ENCODE peak calls at places on chromosome 4, in nine cellular contexts. One of them, this sample, is unnamed.

GRCh38 chr4:141011799-141012377 is 121.4 kb downstream of the RNF150 start:
- DNase-seq in ACHN: no peak
- DNase-seq in NCI-H2171 treated with DMSO at 0.1 percent for 48 hours: no peak
- DNase-seq in foreskin fibroblast: no peak
- DNase-seq in stimulated activated CD4-positive, alpha-beta T cell treated with anti-CD3 and anti-CD28 coated beads, Interleukin-2, amount 100 ng/mL, for 48 hours: no peak
- DNase-seq in AG09309: no peak
- DNase-seq in NCI-H1048: no peak
- DNase-seq in mesothelial cell of epicardium: no peak
- DNase-seq in choroid plexus epithelial cell: no peak
- DNase-seq in this sample: no peak

GRCh38 chr4:155085843-155086530 is 122.4 kb upstream of the NPY2R start:
- DNase-seq in NCI-H1048: no peak
- DNase-seq in stimulated activated CD4-positive, alpha-beta T cell treated with anti-CD3 and anti-CD28 coated beads, Interleukin-2, amount 100 ng/mL, for 48 hours: no peak
- DNase-seq in choroid plexus epithelial cell: peak; percentile 41
- DNase-seq in AG09309: no peak
- DNase-seq in NCI-H2171 treated with DMSO at 0.1 percent for 48 hours: no peak
- DNase-seq in mesothelial cell of epicardium: no peak
- DNase-seq in ACHN: no peak
- DNase-seq in foreskin fibroblast: peak; percentile 46
- DNase-seq in this sample: no peak

GRCh38 chr4:126441173-126441810 is 1126.5 kb downstream of the FAT4 start:
- DNase-seq in foreskin fibroblast: peak; percentile 7
- DNase-seq in NCI-H1048: no peak
- DNase-seq in choroid plexus epithelial cell: peak; percentile 46
- DNase-seq in stimulated activated CD4-positive, alpha-beta T cell treated with anti-CD3 and anti-CD28 coated beads, Interleukin-2, amount 100 ng/mL, for 48 hours: no peak
- DNase-seq in AG09309: no peak
- DNase-seq in mesothelial cell of epicardium: no peak
- DNase-seq in ACHN: no peak
- DNase-seq in NCI-H2171 treated with DMSO at 0.1 percent for 48 hours: no peak
- DNase-seq in this sample: no peak

GRCh38 chr4:14711259-14711658 is 291.0 kb upstream of the CPEB2 start:
- DNase-seq in NCI-H1048: no peak
- DNase-seq in AG09309: no peak
- DNase-seq in foreskin fibroblast: no peak
- DNase-seq in choroid plexus epithelial cell: no peak
- DNase-seq in ACHN: no peak
- DNase-seq in mesothelial cell of epicardium: no peak
- DNase-seq in NCI-H2171 treated with DMSO at 0.1 percent for 48 hours: no peak
- DNase-seq in stimulated activated CD4-positive, alpha-beta T cell treated with anti-CD3 and anti-CD28 coated beads, Interleukin-2, amount 100 ng/mL, for 48 hours: no peak
- DNase-seq in this sample: no peak

GRCh38 chr4:169791527-169792156 is 33.9 kb upstream of the HPF1 start:
- DNase-seq in choroid plexus epithelial cell: peak; percentile 74
- DNase-seq in mesothelial cell of epicardium: peak; percentile 69
- DNase-seq in stimulated activated CD4-positive, alpha-beta T cell treated with anti-CD3 and anti-CD28 coated beads, Interleukin-2, amount 100 ng/mL, for 48 hours: no peak
- DNase-seq in NCI-H1048: no peak
- DNase-seq in AG09309: no peak
- DNase-seq in NCI-H2171 treated with DMSO at 0.1 percent for 48 hours: peak; percentile 42
- DNase-seq in ACHN: peak; percentile 77
- DNase-seq in foreskin fibroblast: peak; percentile 79
- DNase-seq in this sample: peak; percentile 74

GRCh38 chr4:54877006-54877405 is 219.2 kb downstream of the KIT start:
- DNase-seq in AG09309: no peak
- DNase-seq in choroid plexus epithelial cell: peak; percentile 53
- DNase-seq in foreskin fibroblast: peak; percentile 57
- DNase-seq in ACHN: no peak
- DNase-seq in mesothelial cell of epicardium: no peak
- DNase-seq in NCI-H2171 treated with DMSO at 0.1 percent for 48 hours: no peak
- DNase-seq in stimulated activated CD4-positive, alpha-beta T cell treated with anti-CD3 and anti-CD28 coated beads, Interleukin-2, amount 100 ng/mL, for 48 hours: no peak
- DNase-seq in NCI-H1048: no peak
- DNase-seq in this sample: peak; percentile 78

GRCh38 chr4:76689079-76689817 is 208.7 kb downstream of the SOWAHB start:
- DNase-seq in mesothelial cell of epicardium: peak; percentile 65
- DNase-seq in stimulated activated CD4-positive, alpha-beta T cell treated with anti-CD3 and anti-CD28 coated beads, Interleukin-2, amount 100 ng/mL, for 48 hours: peak; percentile 7
- DNase-seq in choroid plexus epithelial cell: peak; percentile 20
- DNase-seq in AG09309: no peak
- DNase-seq in NCI-H1048: peak; percentile 54
- DNase-seq in NCI-H2171 treated with DMSO at 0.1 percent for 48 hours: peak; percentile 27
- DNase-seq in ACHN: peak; percentile 50
- DNase-seq in foreskin fibroblast: peak; percentile 78
- DNase-seq in this sample: peak; percentile 52

GRCh38 chr4:19227701-19228100 is 1024.0 kb upstream of the SLIT2 start:
- DNase-seq in mesothelial cell of epicardium: no peak
- DNase-seq in foreskin fibroblast: peak; percentile 40
- DNase-seq in choroid plexus epithelial cell: no peak
- DNase-seq in stimulated activated CD4-positive, alpha-beta T cell treated with anti-CD3 and anti-CD28 coated beads, Interleukin-2, amount 100 ng/mL, for 48 hours: no peak
- DNase-seq in ACHN: no peak
- DNase-seq in AG09309: peak; percentile 29
- DNase-seq in NCI-H2171 treated with DMSO at 0.1 percent for 48 hours: no peak
- DNase-seq in NCI-H1048: no peak
- DNase-seq in this sample: peak; percentile 54

GRCh38 chr4:166662266-166662843 is 571.9 kb downstream of the SPOCK3 start:
- DNase-seq in choroid plexus epithelial cell: no peak
- DNase-seq in stimulated activated CD4-positive, alpha-beta T cell treated with anti-CD3 and anti-CD28 coated beads, Interleukin-2, amount 100 ng/mL, for 48 hours: no peak
- DNase-seq in NCI-H1048: no peak
- DNase-seq in NCI-H2171 treated with DMSO at 0.1 percent for 48 hours: no peak
- DNase-seq in foreskin fibroblast: no peak
- DNase-seq in AG09309: no peak
- DNase-seq in ACHN: no peak
- DNase-seq in mesothelial cell of epicardium: no peak
- DNase-seq in this sample: no peak

GRCh38 chr4:75841641-75842520 is 60.4 kb downstream of the PPEF2 start:
- DNase-seq in ACHN: no peak
- DNase-seq in foreskin fibroblast: no peak
- DNase-seq in NCI-H1048: no peak
- DNase-seq in stimulated activated CD4-positive, alpha-beta T cell treated with anti-CD3 and anti-CD28 coated beads, Interleukin-2, amount 100 ng/mL, for 48 hours: no peak
- DNase-seq in NCI-H2171 treated with DMSO at 0.1 percent for 48 hours: no peak
- DNase-seq in mesothelial cell of epicardium: no peak
- DNase-seq in choroid plexus epithelial cell: peak; percentile 44
- DNase-seq in AG09309: no peak
- DNase-seq in this sample: peak; percentile 31

GRCh38 chr4:105128208-105128607 is 18.5 kb upstream of the TET2 start:
- DNase-seq in mesothelial cell of epicardium: no peak
- DNase-seq in ACHN: no peak
- DNase-seq in stimulated activated CD4-positive, alpha-beta T cell treated with anti-CD3 and anti-CD28 coated beads, Interleukin-2, amount 100 ng/mL, for 48 hours: no peak
- DNase-seq in NCI-H1048: no peak
- DNase-seq in foreskin fibroblast: no peak
- DNase-seq in AG09309: no peak
- DNase-seq in NCI-H2171 treated with DMSO at 0.1 percent for 48 hours: no peak
- DNase-seq in choroid plexus epithelial cell: no peak
- DNase-seq in this sample: no peak

GRCh38 chr4:127560755-127561154 is 72.0 kb upstream of the INTU start:
- DNase-seq in stimulated activated CD4-positive, alpha-beta T cell treated with anti-CD3 and anti-CD28 coated beads, Interleukin-2, amount 100 ng/mL, for 48 hours: no peak
- DNase-seq in mesothelial cell of epicardium: no peak
- DNase-seq in ACHN: no peak
- DNase-seq in NCI-H1048: no peak
- DNase-seq in foreskin fibroblast: no peak
- DNase-seq in choroid plexus epithelial cell: no peak
- DNase-seq in AG09309: no peak
- DNase-seq in NCI-H2171 treated with DMSO at 0.1 percent for 48 hours: no peak
- DNase-seq in this sample: no peak

GRCh38 chr4:140243345-140243753 is 89.4 kb upstream of the MAML3 start:
- DNase-seq in stimulated activated CD4-positive, alpha-beta T cell treated with anti-CD3 and anti-CD28 coated beads, Interleukin-2, amount 100 ng/mL, for 48 hours: no peak
- DNase-seq in ACHN: no peak
- DNase-seq in AG09309: no peak
- DNase-seq in NCI-H2171 treated with DMSO at 0.1 percent for 48 hours: peak; percentile 8
- DNase-seq in choroid plexus epithelial cell: no peak
- DNase-seq in NCI-H1048: no peak
- DNase-seq in mesothelial cell of epicardium: no peak
- DNase-seq in foreskin fibroblast: no peak
- DNase-seq in this sample: no peak

GRCh38 chr4:165684177-165684870 is 188.7 kb upstream of the TLL1 start:
- DNase-seq in foreskin fibroblast: peak; percentile 69
- DNase-seq in choroid plexus epithelial cell: peak; percentile 57
- DNase-seq in NCI-H1048: no peak
- DNase-seq in AG09309: peak; percentile 11
- DNase-seq in ACHN: peak; percentile 74
- DNase-seq in mesothelial cell of epicardium: no peak
- DNase-seq in stimulated activated CD4-positive, alpha-beta T cell treated with anti-CD3 and anti-CD28 coated beads, Interleukin-2, amount 100 ng/mL, for 48 hours: no peak
- DNase-seq in NCI-H2171 treated with DMSO at 0.1 percent for 48 hours: no peak
- DNase-seq in this sample: peak; percentile 53

GRCh38 chr4:161573836-161574235 is 590.0 kb downstream of the FSTL5 start:
- DNase-seq in NCI-H1048: no peak
- DNase-seq in choroid plexus epithelial cell: peak; percentile 9
- DNase-seq in stimulated activated CD4-positive, alpha-beta T cell treated with anti-CD3 and anti-CD28 coated beads, Interleukin-2, amount 100 ng/mL, for 48 hours: no peak
- DNase-seq in ACHN: peak; percentile 8
- DNase-seq in mesothelial cell of epicardium: no peak
- DNase-seq in AG09309: no peak
- DNase-seq in NCI-H2171 treated with DMSO at 0.1 percent for 48 hours: no peak
- DNase-seq in foreskin fibroblast: peak; percentile 10
- DNase-seq in this sample: no peak

GRCh38 chr4:151173751-151174325 is 74.4 kb downstream of the RPS3A start:
- DNase-seq in ACHN: no peak
- DNase-seq in AG09309: no peak
- DNase-seq in foreskin fibroblast: no peak
- DNase-seq in NCI-H1048: no peak
- DNase-seq in mesothelial cell of epicardium: no peak
- DNase-seq in NCI-H2171 treated with DMSO at 0.1 percent for 48 hours: no peak
- DNase-seq in choroid plexus epithelial cell: peak; percentile 85
- DNase-seq in stimulated activated CD4-positive, alpha-beta T cell treated with anti-CD3 and anti-CD28 coated beads, Interleukin-2, amount 100 ng/mL, for 48 hours: no peak
- DNase-seq in this sample: peak; percentile 26

GRCh38 chr4:36054750-36055467 is 189.4 kb downstream of the ARAP2 start:
- DNase-seq in ACHN: no peak
- DNase-seq in stimulated activated CD4-positive, alpha-beta T cell treated with anti-CD3 and anti-CD28 coated beads, Interleukin-2, amount 100 ng/mL, for 48 hours: no peak
- DNase-seq in choroid plexus epithelial cell: peak; percentile 2
- DNase-seq in NCI-H1048: no peak
- DNase-seq in NCI-H2171 treated with DMSO at 0.1 percent for 48 hours: no peak
- DNase-seq in AG09309: no peak
- DNase-seq in mesothelial cell of epicardium: no peak
- DNase-seq in foreskin fibroblast: no peak
- DNase-seq in this sample: no peak

GRCh38 chr4:1976416-1977352 is 32.1 kb downstream of the NELFA start:
- DNase-seq in mesothelial cell of epicardium: no peak
- DNase-seq in AG09309: no peak
- DNase-seq in choroid plexus epithelial cell: no peak
- DNase-seq in foreskin fibroblast: no peak
- DNase-seq in NCI-H2171 treated with DMSO at 0.1 percent for 48 hours: no peak
- DNase-seq in stimulated activated CD4-positive, alpha-beta T cell treated with anti-CD3 and anti-CD28 coated beads, Interleukin-2, amount 100 ng/mL, for 48 hours: no peak
- DNase-seq in ACHN: no peak
- DNase-seq in NCI-H1048: no peak
- DNase-seq in this sample: no peak

GRCh38 chr4:55398461-55398860 is 2.7 kb downstream of the TMEM165 start:
- DNase-seq in AG09309: no peak
- DNase-seq in foreskin fibroblast: peak; percentile 71
- DNase-seq in mesothelial cell of epicardium: no peak
- DNase-seq in stimulated activated CD4-positive, alpha-beta T cell treated with anti-CD3 and anti-CD28 coated beads, Interleukin-2, amount 100 ng/mL, for 48 hours: no peak
- DNase-seq in ACHN: peak; percentile 9
- DNase-seq in NCI-H2171 treated with DMSO at 0.1 percent for 48 hours: no peak
- DNase-seq in choroid plexus epithelial cell: peak; percentile 48
- DNase-seq in NCI-H1048: no peak
- DNase-seq in this sample: peak; percentile 66

GRCh38 chr4:172826866-172827265 is 341.7 kb upstream of the GALNT7 start:
- DNase-seq in NCI-H2171 treated with DMSO at 0.1 percent for 48 hours: peak; percentile 28
- DNase-seq in stimulated activated CD4-positive, alpha-beta T cell treated with anti-CD3 and anti-CD28 coated beads, Interleukin-2, amount 100 ng/mL, for 48 hours: no peak
- DNase-seq in mesothelial cell of epicardium: no peak
- DNase-seq in ACHN: no peak
- DNase-seq in NCI-H1048: no peak
- DNase-seq in choroid plexus epithelial cell: peak; percentile 11
- DNase-seq in foreskin fibroblast: peak; percentile 3
- DNase-seq in AG09309: no peak
- DNase-seq in this sample: no peak

GRCh38 chr4:153904011-153904410 is 115.1 kb upstream of the SFRP2 start:
- DNase-seq in ACHN: no peak
- DNase-seq in choroid plexus epithelial cell: no peak
- DNase-seq in mesothelial cell of epicardium: no peak
- DNase-seq in NCI-H1048: no peak
- DNase-seq in AG09309: no peak
- DNase-seq in stimulated activated CD4-positive, alpha-beta T cell treated with anti-CD3 and anti-CD28 coated beads, Interleukin-2, amount 100 ng/mL, for 48 hours: no peak
- DNase-seq in NCI-H2171 treated with DMSO at 0.1 percent for 48 hours: no peak
- DNase-seq in foreskin fibroblast: peak; percentile 34
- DNase-seq in this sample: no peak

GRCh38 chr4:5045099-5045498 is 6.2 kb upstream of the STK32B start:
- DNase-seq in NCI-H1048: no peak
- DNase-seq in AG09309: no peak
- DNase-seq in mesothelial cell of epicardium: no peak
- DNase-seq in foreskin fibroblast: no peak
- DNase-seq in NCI-H2171 treated with DMSO at 0.1 percent for 48 hours: no peak
- DNase-seq in ACHN: no peak
- DNase-seq in stimulated activated CD4-positive, alpha-beta T cell treated with anti-CD3 and anti-CD28 coated beads, Interleukin-2, amount 100 ng/mL, for 48 hours: no peak
- DNase-seq in choroid plexus epithelial cell: peak; percentile 75
- DNase-seq in this sample: peak; percentile 71

GRCh38 chr4:83828601-83829000 is 292.7 kb downstream of the GPAT3 start:
- DNase-seq in NCI-H1048: no peak
- DNase-seq in foreskin fibroblast: peak; percentile 43
- DNase-seq in AG09309: no peak
- DNase-seq in choroid plexus epithelial cell: no peak
- DNase-seq in mesothelial cell of epicardium: no peak
- DNase-seq in NCI-H2171 treated with DMSO at 0.1 percent for 48 hours: no peak
- DNase-seq in stimulated activated CD4-positive, alpha-beta T cell treated with anti-CD3 and anti-CD28 coated beads, Interleukin-2, amount 100 ng/mL, for 48 hours: no peak
- DNase-seq in ACHN: no peak
- DNase-seq in this sample: peak; percentile 40

GRCh38 chr4:176001171-176002006 is 64.3 kb upstream of the WDR17 start:
- DNase-seq in choroid plexus epithelial cell: peak; percentile 17
- DNase-seq in mesothelial cell of epicardium: peak; percentile 47
- DNase-seq in foreskin fibroblast: peak; percentile 46
- DNase-seq in stimulated activated CD4-positive, alpha-beta T cell treated with anti-CD3 and anti-CD28 coated beads, Interleukin-2, amount 100 ng/mL, for 48 hours: no peak
- DNase-seq in NCI-H1048: no peak
- DNase-seq in NCI-H2171 treated with DMSO at 0.1 percent for 48 hours: no peak
- DNase-seq in AG09309: no peak
- DNase-seq in ACHN: peak; percentile 76
- DNase-seq in this sample: peak; percentile 18

GRCh38 chr4:79413486-79413885 is 5.5 kb upstream of the GK2 start:
- DNase-seq in NCI-H2171 treated with DMSO at 0.1 percent for 48 hours: peak; percentile 95
- DNase-seq in ACHN: no peak
- DNase-seq in NCI-H1048: no peak
- DNase-seq in choroid plexus epithelial cell: no peak
- DNase-seq in mesothelial cell of epicardium: no peak
- DNase-seq in stimulated activated CD4-positive, alpha-beta T cell treated with anti-CD3 and anti-CD28 coated beads, Interleukin-2, amount 100 ng/mL, for 48 hours: no peak
- DNase-seq in foreskin fibroblast: no peak
- DNase-seq in AG09309: no peak
- DNase-seq in this sample: no peak

This sample was measured in EH.